ENCODE peak calls at places on chromosomes 7 and 10, in four cellular contexts. One of them, this sample, is unnamed.

GRCh38 chr10:63452524-63452923 is 13.3 kb downstream of the JMJD1C start:
- DNase-seq in sigmoid colon: no peak
- DNase-seq in AG10803: no peak
- DNase-seq in spleen: no peak
- DNase-seq in this sample: no peak

GRCh38 chr10:93917814-93918213 is 24.0 kb downstream of the SLC35G1 start:
- DNase-seq in spleen: no peak
- DNase-seq in sigmoid colon: no peak
- DNase-seq in AG10803: no peak
- DNase-seq in this sample: no peak

GRCh38 chr7:157273208-157274202 is 63.3 kb upstream of the DNAJB6 start:
- DNase-seq in spleen: peak; percentile 91
- DNase-seq in AG10803: peak; percentile 69
- DNase-seq in sigmoid colon: peak; percentile 85
- DNase-seq in this sample: peak; percentile 80

GRCh38 chr10:980468-980867 is 7.8 kb upstream of the GTPBP4 start:
- DNase-seq in AG10803: no peak
- DNase-seq in sigmoid colon: no peak
- DNase-seq in spleen: no peak
- DNase-seq in this sample: no peak

GRCh38 chr7:31516680-31517079 is 2.8 kb downstream of the ITPRID1 start:
- DNase-seq in sigmoid colon: no peak
- DNase-seq in spleen: no peak
- DNase-seq in AG10803: no peak
- DNase-seq in this sample: no peak

GRCh38 chr10:93464826-93465388 is 17.2 kb downstream of the MYOF start:
- DNase-seq in sigmoid colon: no peak
- DNase-seq in spleen: no peak
- DNase-seq in AG10803: no peak
- DNase-seq in this sample: peak; percentile 70

GRCh38 chr7:13850185-13850752 is 139.2 kb downstream of the ETV1 start:
- DNase-seq in AG10803: peak; percentile 99
- DNase-seq in spleen: no peak
- DNase-seq in sigmoid colon: no peak
- DNase-seq in this sample: peak; percentile 99

GRCh38 chr10:115001506-115002381 is 63.7 kb downstream of the TRUB1 start:
- DNase-seq in spleen: no peak
- DNase-seq in sigmoid colon: no peak
- DNase-seq in AG10803: peak; percentile 13
- DNase-seq in this sample: peak; percentile 32

GRCh38 chr7:80249619-80250305 is 115.1 kb downstream of the GNAI1 start:
- DNase-seq in spleen: no peak
- DNase-seq in sigmoid colon: no peak
- DNase-seq in AG10803: peak; percentile 54
- DNase-seq in this sample: peak; percentile 90

GRCh38 chr7:131040467-131040932 is 287.2 kb upstream of the MKLN1 start:
- DNase-seq in spleen: no peak
- DNase-seq in sigmoid colon: no peak
- DNase-seq in AG10803: peak; percentile 75
- DNase-seq in this sample: peak; percentile 79

GRCh38 chr7:1688542-1688941 is 18.5 kb downstream of the ELFN1 start:
- DNase-seq in sigmoid colon: no peak
- DNase-seq in spleen: no peak
- DNase-seq in AG10803: no peak
- DNase-seq in this sample: no peak

GRCh38 chr7:867001-867405 is 9.4 kb upstream of the GET4 start:
- DNase-seq in AG10803: peak; percentile 86
- DNase-seq in spleen: peak; percentile 68
- DNase-seq in sigmoid colon: peak; percentile 93
- DNase-seq in this sample: peak; percentile 90

GRCh38 chr10:34333513-34333912 is 481.6 kb downstream of the PARD3 start:
- DNase-seq in sigmoid colon: no peak
- DNase-seq in spleen: no peak
- DNase-seq in AG10803: peak; percentile 11
- DNase-seq in this sample: peak; percentile 53

GRCh38 chr10:132919374-132920100 is 22.8 kb downstream of the CFAP46 start:
- DNase-seq in spleen: peak; percentile 67
- DNase-seq in sigmoid colon: no peak
- DNase-seq in AG10803: no peak
- DNase-seq in this sample: no peak

GRCh38 chr10:125057158-125058001 is 103.0 kb downstream of the CTBP2 start:
- DNase-seq in sigmoid colon: peak; percentile 96
- DNase-seq in spleen: peak; percentile 74
- DNase-seq in AG10803: peak; percentile 95
- DNase-seq in this sample: peak; percentile 99

GRCh38 chr10:70655316-70655715 is 17.0 kb upstream of the ADAMTS14 start:
- DNase-seq in sigmoid colon: no peak
- DNase-seq in AG10803: no peak
- DNase-seq in spleen: no peak
- DNase-seq in this sample: no peak

GRCh38 chr10:59508296-59508695 is 145.9 kb upstream of the FAM13C start:
- DNase-seq in AG10803: no peak
- DNase-seq in sigmoid colon: no peak
- DNase-seq in spleen: no peak
- DNase-seq in this sample: no peak

GRCh38 chr7:4468320-4469102 is 213.6 kb upstream of the FOXK1 start:
- DNase-seq in AG10803: no peak
- DNase-seq in spleen: no peak
- DNase-seq in sigmoid colon: no peak
- DNase-seq in this sample: no peak

GRCh38 chr10:104076743-104077160 is 8.9 kb downstream of the COL17A1 start:
- DNase-seq in sigmoid colon: no peak
- DNase-seq in AG10803: peak; percentile 26
- DNase-seq in spleen: no peak
- DNase-seq in this sample: peak; percentile 71

GRCh38 chr7:27174077-27175004 is at the start of gene HOXA10:
- DNase-seq in spleen: peak; percentile 73
- DNase-seq in sigmoid colon: peak; percentile 88
- DNase-seq in AG10803: peak; percentile 71
- DNase-seq in this sample: peak; percentile 84

GRCh38 chr10:125160856-125161569 is 650 bp upstream of the CTBP2 start:
- DNase-seq in AG10803: peak; percentile 79
- DNase-seq in sigmoid colon: peak; percentile 93
- DNase-seq in spleen: peak; percentile 92
- DNase-seq in this sample: peak; percentile 93

GRCh38 chr7:50379082-50379481 is 71.1 kb downstream of the FIGNL1 start:
- DNase-seq in sigmoid colon: no peak
- DNase-seq in AG10803: no peak
- DNase-seq in spleen: no peak
- DNase-seq in this sample: no peak

GRCh38 chr7:151404216-151405011 is 5.4 kb downstream of the WDR86 start:
- DNase-seq in AG10803: peak; percentile 33
- DNase-seq in spleen: peak; percentile 72
- DNase-seq in sigmoid colon: peak; percentile 81
- DNase-seq in this sample: peak; percentile 92

GRCh38 chr10:3180361-3180760 is 7.8 kb upstream of the PITRM1 start:
- DNase-seq in AG10803: no peak
- DNase-seq in sigmoid colon: no peak
- DNase-seq in spleen: no peak
- DNase-seq in this sample: no peak

GRCh38 chr7:19327011-19327410 is 181.8 kb upstream of the FERD3L start:
- DNase-seq in AG10803: no peak
- DNase-seq in sigmoid colon: no peak
- DNase-seq in spleen: no peak
- DNase-seq in this sample: no peak

GRCh38 chr10:46028584-46029570 is 1.5 kb downstream of the NCOA4 start:
- DNase-seq in spleen: no peak
- DNase-seq in AG10803: peak; percentile 73
- DNase-seq in sigmoid colon: no peak
- DNase-seq in this sample: peak; percentile 78

GRCh38 chr10:1776127-1776662 is 38.9 kb upstream of the ADARB2 start:
- DNase-seq in spleen: no peak
- DNase-seq in AG10803: no peak
- DNase-seq in sigmoid colon: no peak
- DNase-seq in this sample: no peak

GRCh38 chr7:40921589-40922315 is 781.1 kb downstream of the INHBA start:
- DNase-seq in sigmoid colon: no peak
- DNase-seq in AG10803: no peak
- DNase-seq in spleen: no peak
- DNase-seq in this sample: no peak
- TF ChIP-seq CTCF in sigmoid colon: no peak
- TF ChIP-seq CTCF in AG10803: no peak
- TF ChIP-seq CTCF in spleen: no peak
- TF ChIP-seq CTCF in this sample: no peak

DNA sequence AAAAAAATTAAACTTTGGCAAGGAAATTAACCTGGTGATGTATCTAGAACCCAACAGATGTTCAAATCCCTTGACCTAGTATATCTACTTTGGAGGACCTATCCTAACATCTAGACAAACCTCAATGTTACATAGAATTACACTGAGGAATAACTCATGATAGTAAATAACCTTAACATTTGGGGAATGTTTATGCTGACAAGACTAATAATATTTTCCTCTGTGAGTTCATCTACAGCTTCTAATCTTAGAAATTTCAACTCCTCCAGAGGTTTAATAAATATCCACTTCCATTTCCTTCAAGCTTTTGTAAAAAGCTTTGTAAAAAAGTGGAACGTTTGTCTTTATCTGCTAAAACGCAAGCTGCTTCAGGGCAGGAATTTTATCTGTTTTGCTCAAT is 12.7 kb downstream of the HIPK2 start:
- DNase-seq in spleen: no peak
- DNase-seq in sigmoid colon: no peak
- DNase-seq in AG10803: no peak
- DNase-seq in this sample: no peak
- H3K4me3 ChIP-seq in spleen: no peak overlapping the region
- H3K4me3 ChIP-seq in sigmoid colon: no peak overlapping the region
- H3K4me3 ChIP-seq in AG10803: no peak overlapping the region
- H3K4me3 ChIP-seq in this sample: no peak overlapping the region

GRCh38 chr7:91568138-91568537 is 303.9 kb downstream of the FZD1 start:
- DNase-seq in AG10803: no peak
- DNase-seq in sigmoid colon: no peak
- DNase-seq in spleen: no peak
- DNase-seq in this sample: no peak

GRCh38 chr7:91567111-91568012 is 303.1 kb downstream of the FZD1 start:
- DNase-seq in sigmoid colon: no peak
- DNase-seq in spleen: no peak
- DNase-seq in AG10803: no peak
- DNase-seq in this sample: no peak

GRCh38 chr7:91570600-91570999 is 306.4 kb downstream of the FZD1 start:
- DNase-seq in sigmoid colon: no peak
- DNase-seq in AG10803: no peak
- DNase-seq in spleen: no peak
- DNase-seq in this sample: no peak

GRCh38 chr7:91571601-91572000 is 307.4 kb downstream of the FZD1 start:
- DNase-seq in sigmoid colon: no peak
- DNase-seq in spleen: no peak
- DNase-seq in AG10803: no peak
- DNase-seq in this sample: no peak

DNA sequence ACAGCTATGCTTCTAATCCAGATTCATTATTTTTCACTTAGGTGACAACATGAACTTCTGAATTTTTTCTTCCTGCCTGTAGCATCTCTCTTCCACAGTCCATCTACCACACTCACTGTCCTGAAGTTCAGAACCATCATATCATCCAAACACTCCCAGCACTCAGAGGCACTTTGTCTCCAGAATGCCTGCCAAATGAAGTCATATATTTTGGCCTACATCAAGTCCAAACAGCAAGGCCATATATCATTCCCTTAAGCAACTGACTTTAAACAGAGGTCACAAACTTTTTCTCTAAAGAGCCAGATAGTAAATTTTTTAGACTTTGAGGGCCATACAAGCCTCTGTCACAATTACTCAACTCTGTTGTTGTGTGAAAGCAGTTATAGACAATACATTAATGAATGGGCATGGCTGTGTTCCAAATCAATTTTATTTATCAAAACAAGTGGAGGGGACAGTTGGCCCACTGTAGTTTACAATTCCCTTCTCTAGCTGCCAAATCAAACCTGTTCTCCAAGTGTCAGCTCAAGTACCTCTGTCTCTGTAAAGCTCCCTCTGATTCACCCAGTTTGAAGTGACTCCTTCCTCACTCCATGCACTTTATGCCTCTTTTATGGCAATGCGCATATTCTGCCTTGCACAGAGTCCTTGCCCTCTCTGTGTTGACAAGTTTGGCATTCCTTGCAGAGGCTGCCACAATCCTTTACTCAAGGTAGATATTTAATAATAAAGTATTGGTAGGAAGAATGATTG is 305.6 kb downstream of the FZD1 start:
- DNase-seq in spleen: no peak
- DNase-seq in sigmoid colon: no peak
- DNase-seq in AG10803: peak; percentile 43
- DNase-seq in this sample: peak; percentile 6
- TF ChIP-seq CTCF in spleen: no peak
- TF ChIP-seq CTCF in sigmoid colon: no peak
- TF ChIP-seq CTCF in AG10803: no peak
- TF ChIP-seq CTCF in this sample: no peak

GRCh38 chr10:28532509-28533314 is at the start of gene WAC:
- DNase-seq in spleen: peak; percentile 99
- DNase-seq in sigmoid colon: peak; percentile 97
- DNase-seq in AG10803: peak; percentile 91
- DNase-seq in this sample: peak; percentile 94

GRCh38 chr10:28533315-28533564 is 322 bp downstream of the WAC start:
- DNase-seq in sigmoid colon: no peak
- DNase-seq in spleen: no peak
- DNase-seq in AG10803: no peak
- DNase-seq in this sample: no peak

GRCh38 chr10:28532223-28532508 is 752 bp upstream of the WAC start:
- DNase-seq in AG10803: peak; percentile 53
- DNase-seq in spleen: no peak
- DNase-seq in sigmoid colon: no peak
- DNase-seq in this sample: peak; percentile 69

GRCh38 chr10:28533571-28534304 is 820 bp downstream of the WAC start:
- DNase-seq in sigmoid colon: peak; percentile 90
- DNase-seq in AG10803: peak; percentile 33
- DNase-seq in spleen: peak; percentile 95
- DNase-seq in this sample: peak; percentile 49

GRCh38 chr10:28530751-28531150 is 2.2 kb upstream of the WAC start:
- DNase-seq in sigmoid colon: no peak
- DNase-seq in AG10803: peak; percentile 8
- DNase-seq in spleen: no peak
- DNase-seq in this sample: no peak
- H3K4me3 ChIP-seq in sigmoid colon: no peak overlapping the region
- H3K4me3 ChIP-seq in AG10803: peak overlapping the region; percentile 67
- H3K4me3 ChIP-seq in spleen: no peak overlapping the region
- H3K4me3 ChIP-seq in this sample: no peak overlapping the region

GRCh38 chr10:5666324-5667220 is at the start of gene ASB13:
- DNase-seq in spleen: peak; percentile 89
- DNase-seq in sigmoid colon: peak; percentile 82
- DNase-seq in AG10803: peak; percentile 33
- DNase-seq in this sample: peak; percentile 30
- TF ChIP-seq CTCF in spleen: no peak
- TF ChIP-seq CTCF in sigmoid colon: no peak
- TF ChIP-seq CTCF in AG10803: no peak
- TF ChIP-seq CTCF in this sample: no peak

This sample was measured in fibroblast of villous mesenchyme.